ENCODE peak calls at places on chromosomes 11 and 22, in six cellular contexts. K is astrocyte of the spinal cord; B is CD4-positive, CD25-positive, alpha-beta regulatory T cell; V is coronary artery; H is cardiac fibroblast; S is fibroblast of the aortic adventitia. I is an unnamed sample.

GRCh38 chr22:43128928-43129424 is 14.2 kb downstream of the MCAT start:
- DNase-seq in S (no peak), B (no peak), K (no peak), H (no peak), V (no peak), I (no peak)

GRCh38 chr22:46269564-46269963 is 1.8 kb downstream of the TTC38 start:
- DNase-seq in V (no peak), S (no peak), B (no peak), K (no peak), H (no peak), I (no peak)

GRCh38 chr11:12053606-12054361 is 45.4 kb upstream of the DKK3 start:
- DNase-seq in V (no peak), S (peak; percentile 92), K (no peak), H (peak; percentile 94), B (no peak), I (no peak)

GRCh38 chr11:113474362-113475159 is 637 bp downstream of the DRD2 start:
- DNase-seq in K (peak; percentile 77), H (peak; percentile 84), S (peak; percentile 77), B (peak; percentile 9), V (no peak), I (peak; percentile 46)

GRCh38 chr11:110147965-110148709 is 54.9 kb downstream of the ZC3H12C start:
- DNase-seq in B (no peak), S (peak; percentile 97), V (no peak), H (peak; percentile 91), K (peak; percentile 78), I (no peak)

GRCh38 chr22:33314316-33314715 is 256.1 kb upstream of the SYN3 start:
- DNase-seq in K (no peak), H (no peak), V (no peak), S (no peak), B (no peak), I (no peak)

GRCh38 chr11:73182824-73183321 is 35.2 kb upstream of the P2RY2 start:
- DNase-seq in H (peak; percentile 47), B (no peak), K (no peak), V (no peak), S (peak; percentile 22), I (no peak)

GRCh38 chr11:47863189-47863892 is 15.2 kb upstream of the NUP160 start:
- DNase-seq in H (peak; percentile 89), K (peak; percentile 78), B (no peak), V (no peak), S (peak; percentile 93), I (no peak)

GRCh38 chr11:132466983-132467382 is 1065.3 kb downstream of the OPCML start:
- DNase-seq in B (no peak), S (no peak), K (no peak), V (no peak), H (no peak), I (no peak)

GRCh38 chr11:9574556-9574805 is 1.0 kb downstream of the WEE1 start:
- DNase-seq in S (peak; percentile 57), B (peak; percentile 6), V (no peak), H (peak; percentile 59), K (no peak), I (no peak)

GRCh38 chr11:16895306-16895705 is 118.9 kb downstream of the PLEKHA7 start:
- DNase-seq in S (no peak), V (no peak), B (no peak), H (no peak), K (no peak), I (no peak)

GRCh38 chr11:31493235-31493634 is 16.2 kb downstream of the IMMP1L start:
- DNase-seq in S (no peak), H (no peak), V (no peak), B (no peak), K (no peak), I (no peak)

GRCh38 chr11:121321614-121322243 is 29.2 kb downstream of the SC5D start:
- DNase-seq in K (peak; percentile 17), V (no peak), S (peak; percentile 35), H (peak; percentile 18), B (no peak), I (peak; percentile 67)

GRCh38 chr11:56521955-56522354 is 21.1 kb downstream of the OR5M11 start:
- DNase-seq in V (no peak), B (no peak), H (no peak), K (no peak), S (no peak), I (no peak)
- H3K4me3 ChIP-seq in V (no peak overlapping the region), B (no peak overlapping the region), H (no peak overlapping the region), K (no peak overlapping the region), S (no peak overlapping the region), I (no peak overlapping the region)

GRCh38 chr11:93783362-93783761 is 720 bp upstream of the MED17 start:
- DNase-seq in S (no peak), K (no peak), V (no peak), B (no peak), H (no peak), I (no peak)
- H3K4me3 ChIP-seq in S (peak overlapping the region; percentile 97), K (peak overlapping the region; percentile 78), V (peak overlapping the region; percentile 83), B (peak overlapping the region; percentile 98), H (peak overlapping the region; percentile 96), I (peak overlapping the region; percentile 91)

GRCh38 chr22:19382240-19382639 is 49.3 kb downstream of the HIRA start:
- DNase-seq in H (no peak), B (no peak), S (no peak), V (peak; percentile 40), K (no peak), I (no peak)
- H3K4me3 ChIP-seq in H (no peak overlapping the region), B (no peak overlapping the region), S (no peak overlapping the region), V (no peak overlapping the region), K (no peak overlapping the region), I (no peak overlapping the region)

GRCh38 chr11:88335284-88335683 is 2.3 kb downstream of the CTSC start:
- DNase-seq in B (no peak), H (no peak), K (no peak), V (no peak), S (no peak), I (no peak)
- H3K4me3 ChIP-seq in B (peak overlapping the region; percentile 88), H (peak overlapping the region; percentile 28), K (no peak overlapping the region), V (peak overlapping the region; percentile 49), S (peak overlapping the region; percentile 6), I (no peak overlapping the region)

GRCh38 chr11:21465203-21465602 is 727.7 kb upstream of the ANO5 start:
- DNase-seq in S (no peak), V (no peak), K (no peak), B (no peak), H (no peak), I (no peak)
- H3K4me3 ChIP-seq in S (no peak overlapping the region), V (no peak overlapping the region), K (no peak overlapping the region), B (no peak overlapping the region), H (no peak overlapping the region), I (no peak overlapping the region)

GRCh38 chr11:78139422-78140391 is at the start of gene ALG8:
- DNase-seq in K (peak; percentile 97), B (peak; percentile 93), V (peak; percentile 93), H (peak; percentile 97), S (peak; percentile 97), I (peak; percentile 96)

GRCh38 chr11:78138694-78139421 is 568 bp downstream of the ALG8 start:
- DNase-seq in B (no peak), K (peak; percentile 15), V (no peak), S (no peak), H (peak; percentile 29), I (no peak)

GRCh38 chr11:78140392-78141077 is 1.1 kb upstream of the ALG8 start:
- DNase-seq in V (no peak), H (no peak), K (no peak), S (no peak), B (no peak), I (no peak)

GRCh38 chr11:78132475-78132874 is 7.0 kb downstream of the ALG8 start:
- DNase-seq in B (no peak), V (no peak), S (no peak), K (no peak), H (no peak), I (no peak)

DNA sequence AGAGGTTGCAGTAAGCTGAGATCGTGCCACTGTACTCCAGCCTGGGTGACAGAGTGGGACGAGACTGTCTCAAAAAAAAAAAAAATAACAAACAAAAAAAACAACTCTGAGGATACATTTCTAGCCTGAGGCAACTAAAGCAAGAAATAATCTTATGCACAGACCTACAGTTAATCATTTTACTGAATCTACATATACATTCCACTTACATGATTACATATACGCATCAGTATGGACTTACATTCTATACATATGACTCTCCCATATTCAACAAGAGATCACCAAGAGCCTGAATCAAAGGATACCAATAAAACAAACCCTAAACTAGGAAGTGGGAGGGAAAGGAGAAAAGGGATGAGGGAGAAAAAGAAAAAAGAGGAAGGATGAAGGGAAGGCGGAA is 1.1 kb downstream of the ALG8 start:
- DNase-seq in H (no peak), K (no peak), B (no peak), S (no peak), V (no peak), I (no peak)
- H3K4me3 ChIP-seq in H (no peak overlapping the region), K (peak overlapping the region; percentile 99), B (peak overlapping the region; percentile 96), S (peak overlapping the region; percentile 83), V (peak overlapping the region; percentile 72), I (no peak overlapping the region)

GRCh38 chr22:21031545-21032036 is 770 bp downstream of the SLC7A4 start:
- DNase-seq in B (no peak), V (peak; percentile 71), S (no peak), H (no peak), K (no peak), I (no peak)
- H3K4me3 ChIP-seq in B (no peak overlapping the region), V (peak overlapping the region; percentile 78), S (no peak overlapping the region), H (no peak overlapping the region), K (no peak overlapping the region), I (no peak overlapping the region)

GRCh38 chr11:66015094-66015881 is 3.5 kb downstream of the CST6 start:
- DNase-seq in H (peak; percentile 72), V (peak; percentile 92), K (peak; percentile 20), S (peak; percentile 43), B (no peak), I (no peak)
- H3K4me3 ChIP-seq in H (no peak overlapping the region), V (peak overlapping the region; percentile 47), K (no peak overlapping the region), S (no peak overlapping the region), B (no peak overlapping the region), I (no peak overlapping the region)

GRCh38 chr22:35651085-35651484 is 2.8 kb downstream of the APOL6 start:
- DNase-seq in V (no peak), K (no peak), H (no peak), B (no peak), S (no peak), I (no peak)

GRCh38 chr22:35649026-35649553 is 844 bp downstream of the APOL6 start:
- DNase-seq in V (no peak), H (no peak), B (no peak), K (no peak), S (no peak), I (no peak)

GRCh38 chr22:35649636-35650250 is 1.5 kb downstream of the APOL6 start:
- DNase-seq in B (no peak), K (no peak), S (no peak), V (no peak), H (no peak), I (peak; percentile 40)

GRCh38 chr22:35645646-35646045 is 2.6 kb upstream of the APOL6 start:
- DNase-seq in K (no peak), H (no peak), B (no peak), S (no peak), V (no peak), I (no peak)

GRCh38 chr22:35648066-35649025 is at the start of gene APOL6:
- DNase-seq in V (no peak), K (peak; percentile 70), H (peak; percentile 87), S (peak; percentile 79), B (peak; percentile 39), I (no peak)
- H3K4me3 ChIP-seq in V (peak within 1 kb of the TSS; percentile 80), K (peak within 1 kb of the TSS; percentile 55), H (peak within 1 kb of the TSS; percentile 63), S (peak within 1 kb of the TSS; percentile 79), B (peak within 1 kb of the TSS; percentile 98), I (peak within 1 kb of the TSS; percentile 21)